ENCODE peak calls at places on chromosomes 3 and 15, in eight cellular contexts. X, A, Y, L, B, T, M and W are unnamed samples.

GRCh38 chr15:34436956-34437442 is 609 bp downstream of the GOLGA8A start:
- DNase-seq in X (peak; percentile 59), A (peak; percentile 13), Y (peak; percentile 34), L (no peak), B (peak; percentile 39), T (peak; percentile 73), M (peak; percentile 65), W (no peak)

GRCh38 chr3:51673181-51673801 is 2.2 kb downstream of the TEX264 start:
- DNase-seq in X (no peak), A (no peak), Y (no peak), L (no peak), B (no peak), T (no peak), M (no peak), W (no peak)

GRCh38 chr3:13671536-13672233 is 122.8 kb downstream of the FBLN2 start:
- DNase-seq in X (no peak), A (no peak), Y (no peak), L (no peak), B (no peak), T (no peak), M (no peak), W (no peak)

GRCh38 chr3:174495928-174496327 is 363.2 kb upstream of the NAALADL2 start:
- DNase-seq in X (peak; percentile 21), A (no peak), Y (peak; percentile 69), L (no peak), B (no peak), T (no peak), M (no peak), W (no peak)

GRCh38 chr3:78974181-78974770 is 793.5 kb downstream of the ROBO1 start:
- DNase-seq in X (no peak), A (no peak), Y (no peak), L (no peak), B (no peak), T (no peak), M (no peak), W (no peak)

GRCh38 chr15:41336549-41336948 is 3.9 kb downstream of the NUSAP1 start:
- DNase-seq in X (no peak), A (no peak), Y (no peak), L (no peak), B (no peak), T (no peak), M (no peak), W (no peak)

GRCh38 chr3:165056510-165056909 is 21.8 kb downstream of the SI start:
- DNase-seq in X (no peak), A (no peak), Y (no peak), L (no peak), B (no peak), T (no peak), M (no peak), W (no peak)

GRCh38 chr3:145182196-145182911 is 978.6 kb downstream of the PLOD2 start:
- DNase-seq in X (no peak), A (no peak), Y (peak; percentile 23), L (no peak), B (no peak), T (no peak), M (no peak), W (no peak)

GRCh38 chr15:67109141-67110034 is 44.0 kb downstream of the SMAD3 start:
- DNase-seq in X (peak; percentile 76), A (no peak), Y (peak; percentile 99), L (no peak), B (peak; percentile 65), T (peak; percentile 84), M (peak; percentile 64), W (no peak)

GRCh38 chr3:141939759-141940158 is 63.3 kb downstream of the ATP1B3 start:
- DNase-seq in X (no peak), A (no peak), Y (no peak), L (no peak), B (no peak), T (no peak), M (no peak), W (no peak)

GRCh38 chr3:46692566-46692983 is 904 bp downstream of the ALS2CL start:
- DNase-seq in X (peak; percentile 41), A (no peak), Y (no peak), L (no peak), B (peak; percentile 92), T (no peak), M (peak; percentile 90), W (no peak)

GRCh38 chr15:40388941-40389823 is 6.7 kb downstream of the KNSTRN start:
- DNase-seq in X (no peak), A (no peak), Y (peak; percentile 13), L (no peak), B (no peak), T (no peak), M (no peak), W (no peak)

GRCh38 chr3:171774516-171774915 is 35.8 kb downstream of the PLD1 start:
- DNase-seq in X (no peak), A (no peak), Y (no peak), L (no peak), B (no peak), T (no peak), M (no peak), W (no peak)

GRCh38 chr3:171768281-171768925 is 41.9 kb downstream of the PLD1 start:
- DNase-seq in X (no peak), A (no peak), Y (no peak), L (no peak), B (no peak), T (no peak), M (no peak), W (no peak)

GRCh38 chr3:171772427-171773056 is 37.7 kb downstream of the PLD1 start:
- DNase-seq in X (peak; percentile 59), A (no peak), Y (peak; percentile 78), L (peak; percentile 38), B (peak; percentile 61), T (no peak), M (peak; percentile 77), W (peak; percentile 60)

GRCh38 chr3:171775943-171776342 is 34.3 kb downstream of the PLD1 start:
- DNase-seq in X (no peak), A (no peak), Y (no peak), L (no peak), B (no peak), T (no peak), M (no peak), W (no peak)

GRCh38 chr3:171770689-171771620 is 39.3 kb downstream of the PLD1 start:
- DNase-seq in X (peak; percentile 53), A (no peak), Y (peak; percentile 92), L (no peak), B (peak; percentile 62), T (no peak), M (peak; percentile 81), W (peak; percentile 41)
- H3K4me3 ChIP-seq in X (peak overlapping the region; percentile 43), A (no peak overlapping the region), Y (peak overlapping the region; percentile 40), L (no peak overlapping the region), B (peak overlapping the region; percentile 21), T (peak overlapping the region; percentile 59), M (peak overlapping the region; percentile 13), W (no peak overlapping the region)

GRCh38 chr15:63065262-63066234 is 23.0 kb downstream of the TPM1 start:
- DNase-seq in X (no peak), A (no peak), Y (no peak), L (no peak), B (no peak), T (no peak), M (no peak), W (no peak)

GRCh38 chr15:63060699-63061098 is 18.2 kb downstream of the TPM1 start:
- DNase-seq in X (no peak), A (no peak), Y (no peak), L (no peak), B (no peak), T (no peak), M (no peak), W (no peak)

GRCh38 chr15:63063877-63064409 is 21.4 kb downstream of the TPM1 start:
- DNase-seq in X (no peak), A (no peak), Y (no peak), L (no peak), B (no peak), T (no peak), M (no peak), W (no peak)

GRCh38 chr15:63061971-63062370 is 19.4 kb downstream of the TPM1 start:
- DNase-seq in X (no peak), A (no peak), Y (no peak), L (no peak), B (no peak), T (no peak), M (no peak), W (no peak)

DNA sequence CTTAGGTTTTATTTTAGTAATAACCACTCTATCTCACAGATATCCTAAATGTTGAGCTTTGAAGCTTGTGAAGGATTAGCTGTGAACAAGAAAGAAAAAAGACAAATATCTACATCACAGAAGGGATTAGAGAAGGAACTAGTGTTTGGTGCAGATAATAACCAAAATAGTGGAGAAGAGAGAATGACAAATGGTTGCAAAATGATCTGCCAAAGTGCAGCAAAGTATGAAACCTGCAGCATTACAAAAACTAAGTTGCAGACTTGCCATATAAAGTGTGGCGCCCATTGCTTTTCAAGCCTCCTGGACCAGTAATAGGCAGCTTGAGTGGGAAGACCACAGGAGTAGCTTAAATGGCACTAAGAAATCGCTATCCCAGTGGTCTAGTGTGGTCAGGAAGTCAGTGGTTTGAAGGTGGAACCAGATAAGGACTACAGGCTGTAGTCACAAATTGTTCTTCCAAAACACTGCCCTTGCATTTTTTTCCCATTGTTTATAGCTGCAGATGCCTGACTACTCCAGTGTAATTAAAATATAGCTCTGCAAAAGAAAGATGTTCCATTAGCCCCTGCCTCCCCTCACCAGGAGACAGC is 20.7 kb downstream of the TPM1 start:
- DNase-seq in X (no peak), A (no peak), Y (no peak), L (no peak), B (no peak), T (no peak), M (no peak), W (no peak)
- H3K4me1 ChIP-seq in X (peaks cover 9% of the 10 kb centered on the region), A (peaks cover 4% of the 10 kb centered on the region), Y (peaks cover 14% of the 10 kb centered on the region), L (no peaks in the 10 kb centered on the region), B (peaks cover 7% of the 10 kb centered on the region), T (peaks cover 11% of the 10 kb centered on the region), M (no peaks in the 10 kb centered on the region), W (no peaks in the 10 kb centered on the region)

GRCh38 chr3:188605960-188606359 is 452.0 kb downstream of the LPP start:
- DNase-seq in X (no peak), A (no peak), Y (no peak), L (no peak), B (no peak), T (no peak), M (no peak), W (no peak)
- H3K36me3 ChIP-seq in X (no peaks in the 10 kb centered on the region), A (peaks cover 11% of the 10 kb centered on the region), Y (peaks cover 4% of the 10 kb centered on the region), L (peaks cover 9% of the 10 kb centered on the region), B (no peaks in the 10 kb centered on the region), T (peaks cover 21% of the 10 kb centered on the region), M (no peaks in the 10 kb centered on the region), W (no peaks in the 10 kb centered on the region)

DNA sequence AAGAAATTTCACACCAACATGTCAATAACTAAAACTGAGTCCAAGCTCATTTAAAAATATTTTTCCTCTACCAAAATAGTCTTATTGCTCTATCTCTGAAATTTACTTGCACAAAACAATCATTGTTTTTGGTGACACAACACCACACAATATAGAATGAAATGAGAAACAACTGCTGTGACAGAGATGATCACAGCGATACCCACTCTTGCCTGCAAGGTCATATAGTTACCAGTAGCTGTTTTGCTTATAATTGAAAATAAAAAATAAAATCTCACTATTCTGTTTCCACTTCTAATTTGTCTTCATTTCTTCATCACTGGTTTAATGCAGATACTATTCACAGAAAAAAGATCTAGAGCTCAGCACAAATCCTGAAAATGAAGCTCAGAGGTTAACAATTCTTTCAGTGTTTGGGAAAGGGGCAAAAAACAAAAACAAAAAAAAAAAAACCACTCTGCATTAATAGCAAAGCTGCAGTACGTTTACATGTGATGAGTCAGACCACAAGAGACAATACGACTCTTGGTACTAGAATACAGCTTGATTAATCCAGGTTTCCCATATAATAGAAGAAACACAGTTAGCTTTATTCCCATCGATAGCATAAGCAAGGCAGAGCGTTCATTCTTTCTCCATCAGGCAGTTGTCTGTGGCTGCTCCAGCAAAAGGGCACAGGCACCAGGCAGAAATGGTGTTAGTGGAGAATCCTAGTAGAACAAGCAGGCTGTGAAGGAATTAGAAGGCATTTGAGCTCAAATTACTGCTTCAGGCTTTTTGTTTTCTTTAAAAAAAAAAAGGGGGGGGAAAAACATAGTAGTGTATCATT is 794 bp downstream of the ANKRD28 start:
- DNase-seq in X (peak; percentile 31), A (no peak), Y (peak; percentile 68), L (no peak), B (no peak), T (no peak), M (peak; percentile 20), W (no peak)
- H3K4me3 ChIP-seq in X (peak overlapping the region; percentile 38), A (no peak overlapping the region), Y (peak overlapping the region; percentile 81), L (peak overlapping the region; percentile 38), B (peak overlapping the region; percentile 32), T (peak overlapping the region; percentile 20), M (peak overlapping the region; percentile 12), W (no peak overlapping the region)